ENCODE peak calls at places on chromosomes 7 and 10, in ten cellular contexts. E is transverse colon, K is A549, Q is stomach, A is tibial nerve, V is HepG2, T is K562, Z is GM12878, F is sigmoid colon, H is esophagus muscularis mucosa. R is an unnamed sample.

GRCh38 chr7:129530881-129531391 is 28.6 kb downstream of the SMKR1 start:
- DNase-seq in Q (no peak), A (no peak), V (peak), F (no peak), H (no peak), K (peak), Z (no peak), E (no peak), T (no peak), R (no peak)

GRCh38 chr7:18900236-18900635 is 217.2 kb downstream of the TWIST1 start:
- DNase-seq in E (no peak), F (no peak), Q (no peak), Z (no peak), V (no peak), K (no peak), H (no peak), T (no peak), A (no peak), R (no peak)

GRCh38 chr7:104862719-104863118 is 151.3 kb upstream of the KMT2E start:
- DNase-seq in H (no peak), F (no peak), T (peak), A (no peak), Q (no peak), Z (no peak), E (no peak), V (peak), K (peak), R (no peak)

GRCh38 chr10:77635402-77636227 is 2.0 kb downstream of the KCNMA1 start:
- DNase-seq in K (no peak), H (no peak), V (no peak), T (no peak), F (no peak), Q (no peak), A (no peak), Z (no peak), E (no peak), R (no peak)

GRCh38 chr10:49408437-49409306 is 12.8 kb upstream of the DRGX start:
- DNase-seq in T (peak), V (peak), F (no peak), H (no peak), Z (no peak), A (no peak), K (no peak), E (no peak), Q (no peak), R (no peak)

GRCh38 chr7:129240119-129240815 is 15.4 kb downstream of the AHCYL2 start:
- DNase-seq in Z (no peak), Q (no peak), K (no peak), V (no peak), A (no peak), F (no peak), H (no peak), T (no peak), E (no peak), R (no peak)

GRCh38 chr10:423167-423566 is 266.3 kb downstream of the DIP2C start:
- DNase-seq in A (no peak), E (no peak), Q (no peak), T (no peak), H (peak), Z (no peak), F (no peak), K (no peak), V (no peak), R (no peak)

GRCh38 chr7:129665013-129665401 is 53.5 kb downstream of the NRF1 start:
- DNase-seq in F (no peak), Z (no peak), T (no peak), V (no peak), H (no peak), E (no peak), Q (no peak), A (no peak), K (peak), R (peak)

GRCh38 chr10:12380999-12381398 is 31.7 kb downstream of the CAMK1D start:
- DNase-seq in F (no peak), A (no peak), H (no peak), K (no peak), T (no peak), Z (no peak), Q (no peak), V (no peak), E (no peak), R (no peak)

GRCh38 chr7:157440346-157441022 is 103.7 kb downstream of the DNAJB6 start:
- DNase-seq in A (no peak), Z (no peak), E (no peak), F (peak), T (no peak), Q (no peak), V (no peak), H (no peak), K (no peak), R (peak)

GRCh38 chr7:92412745-92413144 is 34.5 kb upstream of the GATAD1 start:
- DNase-seq in K (no peak), Z (no peak), Q (no peak), H (no peak), F (no peak), V (no peak), A (no peak), E (no peak), T (no peak), R (no peak)

GRCh38 chr10:76257816-76258215 is 826.4 kb downstream of the LRMDA start:
- DNase-seq in T (no peak), Z (no peak), F (no peak), H (no peak), E (no peak), A (no peak), V (no peak), K (no peak), Q (no peak), R (no peak)

GRCh38 chr10:76251773-76252617 is 820.6 kb downstream of the LRMDA start:
- DNase-seq in V (no peak), A (no peak), Z (no peak), F (peak), T (no peak), K (no peak), Q (no peak), E (peak), H (peak), R (peak)

GRCh38 chr10:76255241-76255640 is 823.8 kb downstream of the LRMDA start:
- DNase-seq in H (no peak), E (no peak), V (no peak), F (no peak), K (no peak), Q (no peak), Z (no peak), A (no peak), T (no peak), R (no peak)

GRCh38 chr10:76248781-76249180 is 817.4 kb downstream of the LRMDA start:
- DNase-seq in E (no peak), Z (no peak), T (no peak), K (no peak), F (no peak), A (no peak), H (no peak), V (no peak), Q (no peak), R (no peak)

DNA sequence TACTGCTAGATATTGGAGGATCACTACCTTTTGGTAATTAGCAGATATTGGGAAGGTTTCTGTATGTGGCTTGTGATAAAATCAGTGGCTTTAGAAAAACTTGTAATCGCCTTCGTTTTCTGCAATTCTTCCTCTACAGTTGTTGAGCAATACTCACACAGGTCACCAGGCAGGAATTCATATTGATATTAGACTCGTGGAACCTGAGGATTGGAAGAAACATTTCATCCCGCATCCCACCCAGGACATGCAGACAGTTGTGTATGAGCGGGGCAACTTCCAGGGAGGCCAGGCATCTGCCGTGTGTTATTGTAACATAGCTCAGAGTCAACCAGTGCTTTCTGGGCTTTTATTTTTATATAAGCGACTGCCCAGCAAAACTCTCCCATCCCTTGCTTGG is 821.3 kb downstream of the LRMDA start:
- DNase-seq in Z (no peak), E (no peak), F (peak), V (no peak), Q (no peak), K (no peak), A (no peak), H (peak), T (no peak), R (peak)
- H3K27ac ChIP-seq in Z (no peak), E (peak), F (peak), V (no peak), Q (no peak), K (no peak), A (no peak), H (peak), T (no peak), R (no peak)

GRCh38 chr7:139681812-139682135 is 96.0 kb downstream of the HIPK2 start:
- DNase-seq in E (no peak), H (no peak), T (peak), F (no peak), V (no peak), Q (no peak), K (no peak), A (no peak), Z (no peak), R (no peak)

GRCh38 chr7:139681463-139681755 is 96.4 kb downstream of the HIPK2 start:
- DNase-seq in A (no peak), E (no peak), K (no peak), T (peak), F (no peak), Z (no peak), Q (no peak), V (no peak), H (no peak), R (no peak)

GRCh38 chr7:139683137-139683871 is 94.5 kb downstream of the HIPK2 start:
- DNase-seq in T (peak), E (peak), H (no peak), Z (no peak), V (no peak), F (no peak), A (no peak), Q (no peak), K (no peak), R (no peak)

GRCh38 chr7:139680676-139681462 is 96.9 kb downstream of the HIPK2 start:
- DNase-seq in V (no peak), Q (peak), Z (no peak), T (peak), F (no peak), K (peak), A (no peak), E (no peak), H (no peak), R (no peak)

GRCh38 chr7:139682136-139683013 is 95.4 kb downstream of the HIPK2 start:
- DNase-seq in T (peak), K (peak), F (no peak), Z (no peak), H (no peak), E (no peak), A (no peak), V (peak), Q (no peak), R (no peak)
- TF ChIP-seq POLR2A in T (no peak), K (no peak), F (no peak), Z (no peak), H (no peak), E (no peak), A (no peak), V (no peak), Q (no peak), R (no peak)

GRCh38 chr7:2650451-2650850 is 18.7 kb downstream of the TTYH3 start:
- DNase-seq in A (no peak), V (no peak), Q (no peak), T (no peak), Z (no peak), H (no peak), K (no peak), E (no peak), F (no peak), R (no peak)
- TF ChIP-seq EP300 in A (no peak), V (no peak), Q (no peak), T (no peak), Z (no peak), H (no peak), K (no peak), E (no peak), F (no peak), R (no peak)

DNA sequence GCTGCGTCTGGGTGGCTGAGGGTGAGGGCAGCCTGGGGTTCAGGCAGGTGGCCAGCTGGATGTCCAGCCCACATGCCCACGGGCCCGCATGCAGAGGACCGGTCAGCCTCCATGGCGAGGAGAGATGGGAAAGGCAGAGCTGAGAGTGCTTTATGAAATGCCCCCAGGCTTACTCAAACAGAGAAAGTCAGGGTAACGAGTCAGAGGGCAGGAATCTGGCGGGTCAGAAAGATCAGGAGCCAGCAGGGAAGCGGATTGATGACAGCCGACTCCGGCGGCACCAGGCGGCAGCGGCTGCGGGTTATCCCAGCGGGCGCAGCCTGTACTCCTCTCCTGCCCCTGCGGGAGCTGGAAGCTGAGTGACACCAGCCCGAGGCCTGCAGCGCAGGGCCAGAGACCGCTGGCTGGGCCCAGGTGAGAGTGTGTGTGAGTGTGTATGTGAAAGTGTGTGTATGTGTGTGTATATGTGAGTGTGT is 13.4 kb downstream of the SLC13A4 start:
- DNase-seq in K (peak), V (peak), H (no peak), Z (no peak), F (no peak), E (no peak), A (no peak), T (no peak), Q (no peak), R (no peak)
- H3K27ac ChIP-seq in K (peak), V (no peak), H (no peak), Z (no peak), F (no peak), E (no peak), A (no peak), T (no peak), Q (no peak), R (no peak)

GRCh38 chr10:72228318-72228751 is 12.3 kb upstream of the ASCC1 start:
- DNase-seq in K (no peak), V (no peak), Q (no peak), H (no peak), Z (no peak), F (no peak), T (no peak), E (no peak), A (no peak), R (no peak)

GRCh38 chr10:72227826-72228225 is 11.8 kb upstream of the ASCC1 start:
- DNase-seq in F (peak), Z (no peak), H (no peak), E (no peak), K (no peak), T (no peak), A (no peak), V (no peak), Q (no peak), R (no peak)

GRCh38 chr10:72234560-72235095 is 18.6 kb upstream of the ASCC1 start:
- DNase-seq in A (no peak), V (no peak), H (no peak), T (no peak), E (no peak), F (peak), Q (peak), Z (no peak), K (no peak), R (no peak)

GRCh38 chr10:72226418-72227027 is 10.4 kb upstream of the ASCC1 start:
- DNase-seq in F (peak), Z (no peak), K (no peak), T (no peak), E (no peak), V (no peak), Q (no peak), H (no peak), A (no peak), R (peak)

GRCh38 chr10:72229261-72230251 is 13.5 kb upstream of the ASCC1 start:
- DNase-seq in K (no peak), A (no peak), T (no peak), E (no peak), Q (no peak), H (no peak), Z (no peak), F (peak), V (no peak), R (peak)
- TF ChIP-seq POLR2A in K (no peak), A (no peak), T (no peak), E (no peak), Q (no peak), H (no peak), Z (no peak), F (no peak), V (no peak), R (no peak)

DNA sequence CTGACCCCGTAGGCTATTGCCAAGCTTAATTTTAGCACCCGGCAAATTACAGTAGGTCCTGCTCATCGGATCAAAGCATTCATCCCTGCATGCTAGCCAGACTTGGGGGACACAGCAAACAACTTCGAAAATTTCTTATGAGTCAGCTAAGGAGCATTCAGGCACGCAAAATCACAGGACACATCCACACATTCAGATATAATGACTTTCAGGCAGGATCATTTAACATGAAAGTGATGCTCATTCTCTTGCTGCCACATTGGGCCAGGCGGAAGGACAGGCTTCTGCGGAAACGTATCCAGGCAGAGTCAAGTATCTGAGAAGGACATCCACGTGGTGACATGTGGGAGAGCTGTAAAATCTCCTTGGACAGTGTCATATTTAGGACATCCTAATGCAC is 474.0 kb upstream of the NRP1 start:
- DNase-seq in F (no peak), Z (no peak), Q (no peak), E (no peak), V (no peak), A (no peak), H (no peak), K (no peak), T (no peak), R (no peak)
- TF ChIP-seq EP300 in F (no peak), Z (no peak), Q (no peak), E (no peak), V (no peak), A (no peak), H (no peak), K (no peak), T (no peak), R (no peak)

GRCh38 chr7:137266764-137267163 is 76.8 kb downstream of the PTN start:
- DNase-seq in E (no peak), K (no peak), V (no peak), Z (no peak), A (no peak), F (no peak), Q (no peak), H (no peak), T (no peak), R (no peak)
- H3K27ac ChIP-seq in E (no peak), K (no peak), V (no peak), Z (no peak), A (no peak), F (no peak), Q (no peak), H (no peak), T (no peak), R (no peak)

R was measured in ovary.